ENCODE peak calls at places on chromosomes 6 and 20, in six cellular contexts. M is RWPE2; U is naive thymus-derived CD4-positive, alpha-beta T cell; H is SJSA1; B is CD4-positive, CD25-positive, alpha-beta regulatory T cell; I is tibial nerve. P is an unnamed sample.

GRCh38 chr6:169450097-169450496 is 196.5 kb upstream of the THBS2 start:
- DNase-seq in M (no peak), U (no peak), H (no peak), B (no peak), I (no peak), P (no peak)

GRCh38 chr20:46523108-46523507 is 9.7 kb upstream of the ZNF334 start:
- DNase-seq in M (no peak), U (no peak), H (no peak), B (no peak), I (no peak), P (no peak)

GRCh38 chr6:13886949-13887348 is 37.8 kb upstream of the RNF182 start:
- DNase-seq in M (no peak), U (no peak), H (no peak), B (no peak), I (no peak), P (no peak)

GRCh38 chr6:167799033-167799933 is 27.4 kb upstream of the AFDN start:
- DNase-seq in M (no peak), U (no peak), H (no peak), B (no peak), I (no peak), P (no peak)

GRCh38 chr6:106972500-106972899 is 2.0 kb downstream of the CD24 start:
- DNase-seq in M (no peak), U (no peak), H (no peak), B (no peak), I (no peak), P (no peak)

GRCh38 chr20:33816191-33816590 is 5.0 kb downstream of the CHMP4B start:
- DNase-seq in M (no peak), U (no peak), H (no peak), B (no peak), I (no peak), P (no peak)

GRCh38 chr20:8722277-8722928 is 346.5 kb upstream of the PLCB4 start:
- DNase-seq in M (no peak), U (no peak), H (peak; percentile 47), B (peak; percentile 14), I (peak; percentile 53), P (peak; percentile 20)

GRCh38 chr20:1652960-1653359 is 4.6 kb downstream of the SIRPG start:
- DNase-seq in M (no peak), U (no peak), H (no peak), B (no peak), I (no peak), P (no peak)

GRCh38 chr6:7617954-7618764 is 28.2 kb downstream of the SNRNP48 start:
- DNase-seq in M (no peak), U (no peak), H (peak; percentile 82), B (no peak), I (peak; percentile 65), P (no peak)

GRCh38 chr6:40307712-40308111 is 279.5 kb downstream of the LRFN2 start:
- DNase-seq in M (no peak), U (no peak), H (no peak), B (no peak), I (no peak), P (no peak)

GRCh38 chr6:168376811-168377480 is 57.4 kb upstream of the DACT2 start:
- DNase-seq in M (no peak), U (no peak), H (no peak), B (no peak), I (no peak), P (no peak)

GRCh38 chr6:37323568-37323967 is 30.2 kb upstream of the RNF8 start:
- DNase-seq in M (no peak), U (no peak), H (no peak), B (no peak), I (no peak), P (no peak)

GRCh38 chr6:16762547-16763477 is 1.6 kb upstream of the ATXN1 start:
- DNase-seq in M (peak; percentile 85), U (peak; percentile 23), H (peak; percentile 56), B (peak; percentile 79), I (no peak), P (peak; percentile 50)

GRCh38 chr20:1661542-1662299 is 4.1 kb upstream of the SIRPG start:
- DNase-seq in M (no peak), U (no peak), H (no peak), B (no peak), I (no peak), P (no peak)

GRCh38 chr6:27911953-27912446 is at the start of gene OR2B2:
- DNase-seq in M (no peak), U (no peak), H (no peak), B (no peak), I (no peak), P (no peak)

GRCh38 chr6:160430741-160431140 is 82.6 kb downstream of the SLC22A3 start:
- DNase-seq in M (no peak), U (no peak), H (no peak), B (no peak), I (peak; percentile 17), P (peak; percentile 50)

GRCh38 chr20:25000268-25000801 is 7.8 kb upstream of the APMAP start:
- DNase-seq in M (peak; percentile 84), U (no peak), H (peak; percentile 41), B (no peak), I (peak; percentile 65), P (peak; percentile 80)

DNA sequence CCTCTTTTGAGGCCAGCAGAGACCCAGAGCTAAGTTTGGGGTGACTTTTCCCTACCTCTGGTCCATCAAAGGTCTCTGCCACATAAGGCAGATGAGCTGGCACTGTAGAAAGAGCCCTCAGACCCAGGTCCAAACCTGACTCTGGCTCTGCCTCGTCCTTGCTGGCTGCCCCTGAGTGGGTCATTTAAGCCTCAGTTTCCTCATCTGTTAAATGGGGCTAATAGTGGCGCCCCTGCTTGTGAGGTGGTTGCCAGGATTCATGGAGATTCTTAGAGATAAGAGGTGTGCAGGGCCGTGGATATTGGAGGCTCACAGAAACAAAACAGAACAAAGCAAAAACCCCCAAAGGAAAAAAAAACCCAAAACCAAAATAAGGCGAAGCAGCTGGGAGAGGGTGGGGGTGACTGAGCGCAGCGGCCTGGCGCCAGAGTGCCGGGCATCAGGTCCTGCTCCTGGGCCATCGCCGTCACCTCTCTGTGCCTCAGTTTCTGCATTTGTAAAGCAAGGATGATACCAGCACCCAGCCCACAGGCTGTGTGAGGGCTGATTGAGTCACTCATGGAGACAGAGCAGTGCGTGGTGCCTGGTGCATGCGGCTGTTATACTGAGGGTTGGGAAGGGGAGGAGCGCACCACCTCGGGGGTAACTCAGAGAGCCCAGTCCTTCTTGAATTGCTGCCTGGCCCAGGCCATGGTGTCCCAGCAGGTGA is 133.8 kb upstream of the PTPN1 start:
- DNase-seq in M (no peak), U (no peak), H (no peak), B (no peak), I (no peak), P (no peak)
- H3K4me1 ChIP-seq in M (peaks cover 53% of the 10 kb centered on the region), U (peaks cover 3% of the 10 kb centered on the region), H (peaks cover 19% of the 10 kb centered on the region), B (no peaks in the 10 kb centered on the region), I (peaks cover 3% of the 10 kb centered on the region), P (peaks cover 10% of the 10 kb centered on the region)

GRCh38 chr6:157531169-157531985 is 150.4 kb downstream of the ZDHHC14 start:
- DNase-seq in M (no peak), U (no peak), H (no peak), B (no peak), I (no peak), P (no peak)
- H3K4me1 ChIP-seq in M (peaks cover 14% of the 10 kb centered on the region), U (peaks cover 20% of the 10 kb centered on the region), H (peaks cover 47% of the 10 kb centered on the region), B (peaks cover 15% of the 10 kb centered on the region), I (no peaks in the 10 kb centered on the region), P (peaks cover 7% of the 10 kb centered on the region)

DNA sequence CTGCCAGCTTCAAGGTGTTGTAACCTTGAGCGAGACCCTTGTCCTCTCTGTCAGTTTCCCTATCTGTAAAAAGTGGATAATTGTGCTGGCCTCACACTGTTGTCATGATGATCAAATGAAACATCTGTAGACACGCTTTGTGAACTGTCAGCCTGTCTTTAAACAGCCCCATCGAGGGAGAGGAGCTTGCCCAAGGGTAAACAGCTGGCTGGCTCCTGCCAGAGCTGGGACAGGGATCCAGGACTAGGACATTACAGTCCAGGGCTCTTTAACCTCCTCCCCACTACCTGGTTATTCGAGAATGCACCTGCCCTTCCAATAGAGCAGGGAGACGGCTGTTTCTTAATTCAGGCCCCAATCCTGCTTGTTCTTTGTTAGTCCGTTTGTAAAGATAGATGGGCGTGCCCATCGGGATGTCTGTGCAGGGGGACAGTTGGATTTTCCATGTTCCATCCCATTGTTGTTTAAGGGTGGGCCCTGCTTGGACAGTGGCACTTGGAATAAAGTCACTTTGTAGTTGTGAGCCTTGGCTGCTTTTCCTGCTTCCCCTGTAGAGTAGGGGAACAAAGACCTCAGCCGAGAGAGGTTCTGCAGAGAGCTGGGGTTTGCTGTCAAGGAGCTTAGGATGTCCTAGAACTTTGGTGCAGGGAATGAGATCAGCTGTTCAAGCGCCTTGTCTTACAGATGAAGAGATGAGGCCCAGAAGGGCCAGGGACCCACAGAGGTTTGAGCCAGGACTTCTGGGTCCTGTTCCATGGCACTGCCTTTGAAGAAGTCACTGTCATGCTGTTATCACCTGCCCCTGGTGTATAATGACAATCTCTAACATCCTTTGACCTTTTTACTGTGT is 77.9 kb upstream of the MYL9 start:
- DNase-seq in M (no peak), U (no peak), H (no peak), B (no peak), I (no peak), P (no peak)
- H3K4me1 ChIP-seq in M (peaks cover 53% of the 10 kb centered on the region), U (peaks cover 64% of the 10 kb centered on the region), H (peaks cover 72% of the 10 kb centered on the region), B (peaks cover 72% of the 10 kb centered on the region), I (no peaks in the 10 kb centered on the region), P (peaks cover 14% of the 10 kb centered on the region)

DNA sequence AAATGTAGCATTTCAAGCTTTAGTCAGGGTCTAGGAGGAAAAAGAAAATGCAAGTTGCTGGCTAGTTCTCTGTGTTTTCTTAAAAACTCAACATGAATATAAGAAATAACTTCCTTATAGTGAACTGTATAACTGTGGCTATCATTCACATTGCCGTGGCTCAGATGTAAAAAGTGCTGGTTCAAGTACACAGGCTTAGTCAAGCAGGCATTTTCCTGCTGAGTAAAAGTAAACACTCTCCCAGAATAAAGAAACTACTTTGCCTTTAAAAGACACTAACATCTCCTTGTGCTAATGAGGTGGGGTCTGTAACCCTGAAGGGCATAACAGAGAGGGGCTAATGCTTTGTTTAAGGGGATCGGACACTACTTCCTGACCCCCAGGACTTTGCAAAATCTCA is 3.3 kb downstream of the ATP5F1E start:
- DNase-seq in M (peak; percentile 15), U (no peak), H (no peak), B (no peak), I (no peak), P (no peak)
- H3K4me1 ChIP-seq in M (peaks cover 44% of the 10 kb centered on the region), U (peaks cover 46% of the 10 kb centered on the region), H (peaks cover 42% of the 10 kb centered on the region), B (peaks cover 58% of the 10 kb centered on the region), I (no peaks in the 10 kb centered on the region), P (peaks cover 5% of the 10 kb centered on the region)

DNA sequence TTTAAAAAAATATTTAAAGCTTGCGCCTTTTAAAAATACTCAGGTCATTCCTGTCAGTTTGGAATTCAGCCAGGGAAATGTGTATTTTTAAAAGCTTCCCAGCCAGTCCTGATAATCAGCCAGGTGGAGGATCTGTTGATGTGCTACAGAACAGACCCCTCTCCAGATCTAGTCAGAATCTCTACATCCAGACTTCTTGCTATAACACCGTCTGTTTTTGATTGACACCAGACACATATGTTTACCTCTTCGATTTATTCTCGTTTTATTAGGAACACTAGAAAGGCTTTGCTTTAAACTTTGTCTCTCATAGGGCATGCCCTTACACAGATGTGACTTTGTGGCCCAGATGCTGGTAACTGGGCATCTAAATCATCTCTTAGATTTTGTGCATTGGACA is 11.7 kb downstream of the PARD6B start:
- DNase-seq in M (no peak), U (no peak), H (no peak), B (no peak), I (no peak), P (no peak)
- H3K4me1 ChIP-seq in M (peaks cover 67% of the 10 kb centered on the region), U (no peaks in the 10 kb centered on the region), H (peaks cover 47% of the 10 kb centered on the region), B (no peaks in the 10 kb centered on the region), I (no peaks in the 10 kb centered on the region), P (peaks cover 3% of the 10 kb centered on the region)

GRCh38 chr6:108627692-108628565 is 67.2 kb downstream of the FOXO3 start:
- DNase-seq in M (no peak), U (no peak), H (no peak), B (no peak), I (no peak), P (no peak)
- H3K4me1 ChIP-seq in M (peaks cover 25% of the 10 kb centered on the region), U (peaks cover 17% of the 10 kb centered on the region), H (peaks cover 4% of the 10 kb centered on the region), B (peaks cover 15% of the 10 kb centered on the region), I (no peaks in the 10 kb centered on the region), P (peaks cover 12% of the 10 kb centered on the region)